ENCODE peak calls at places on chromosomes 2 and 18, in five cellular contexts. I is MCF 10A, N is activated T-cell treated with anti-CD3 and anti-CD28 coated beads for 1 hour, P is LoVo, B is NCI-H1694. Z is an unnamed sample.

GRCh38 chr2:109005686-109006204 is 16.7 kb upstream of the EDAR start:
- DNase-seq in I (no peak), N (no peak), P (no peak), B (peak; percentile 86), Z (no peak)

GRCh38 chr18:53991202-53991601 is 233.3 kb downstream of the MBD2 start:
- DNase-seq in I (peak; percentile 75), N (no peak), P (peak; percentile 41), B (no peak), Z (no peak)

GRCh38 chr2:11370377-11371098 is 26.1 kb upstream of the ROCK2 start:
- DNase-seq in I (peak; percentile 83), N (no peak), P (peak; percentile 88), B (peak; percentile 18), Z (peak; percentile 40)

GRCh38 chr2:37189452-37190153 is 1.1 kb upstream of the SULT6B1 start:
- DNase-seq in I (peak; percentile 95), N (no peak), P (peak; percentile 85), B (no peak), Z (no peak)

GRCh38 chr2:199692489-199692888 is 158.5 kb downstream of the FTCDNL1 start:
- DNase-seq in I (peak; percentile 15), N (no peak), P (no peak), B (no peak), Z (no peak)

GRCh38 chr2:155633887-155634570 is 698.5 kb downstream of the NR4A2 start:
- DNase-seq in I (peak; percentile 15), N (no peak), P (no peak), B (no peak), Z (peak; percentile 18)

GRCh38 chr2:24860631-24861030 is 59.4 kb downstream of the ADCY3 start:
- DNase-seq in I (no peak), N (no peak), P (no peak), B (no peak), Z (no peak)

GRCh38 chr2:37344453-37345361 is at the start of gene QPCT:
- DNase-seq in I (no peak), N (peak; percentile 59), P (no peak), B (no peak), Z (peak; percentile 25)

GRCh38 chr2:10170256-10170655 is 47.7 kb downstream of the RRM2 start:
- DNase-seq in I (peak; percentile 49), N (no peak), P (no peak), B (no peak), Z (no peak)

GRCh38 chr18:58135806-58136331 is 91.8 kb downstream of the NEDD4L start:
- DNase-seq in I (peak; percentile 85), N (peak; percentile 29), P (peak; percentile 68), B (peak; percentile 54), Z (peak; percentile 82)

GRCh38 chr2:55948176-55948921 is 24.8 kb upstream of the EFEMP1 start:
- DNase-seq in I (no peak), N (no peak), P (no peak), B (no peak), Z (no peak)

GRCh38 chr18:44079602-44080001 is 601.1 kb upstream of the SETBP1 start:
- DNase-seq in I (peak; percentile 23), N (no peak), P (no peak), B (no peak), Z (no peak)

GRCh38 chr18:21508302-21508701 is 92.2 kb downstream of the ESCO1 start:
- DNase-seq in I (no peak), N (no peak), P (no peak), B (no peak), Z (no peak)

GRCh38 chr2:239559417-239560261 is 158.8 kb upstream of the HDAC4 start:
- DNase-seq in I (no peak), N (no peak), P (no peak), B (no peak), Z (no peak)

GRCh38 chr2:201366166-201366565 is 9.0 kb upstream of the FLACC1 start:
- DNase-seq in I (no peak), N (no peak), P (no peak), B (no peak), Z (no peak)

GRCh38 chr2:151872468-151872867 is 44.2 kb upstream of the ARL5A start:
- DNase-seq in I (no peak), N (no peak), P (no peak), B (no peak), Z (no peak)

GRCh38 chr2:207746131-207746530 is 23.6 kb downstream of the FZD5 start:
- DNase-seq in I (peak; percentile 74), N (no peak), P (peak; percentile 60), B (peak; percentile 54), Z (peak; percentile 65)

GRCh38 chr2:182914852-182915251 is 48.4 kb upstream of the FRZB start:
- DNase-seq in I (no peak), N (no peak), P (no peak), B (no peak), Z (no peak)

GRCh38 chr18:59359576-59359952 is 499 bp upstream of the LMAN1 start:
- DNase-seq in I (no peak), N (no peak), P (no peak), B (peak; percentile 19), Z (no peak)

GRCh38 chr2:136117391-136117841 is 533 bp downstream of the CXCR4 start:
- DNase-seq in I (peak; percentile 26), N (peak; percentile 51), P (no peak), B (peak; percentile 35), Z (peak; percentile 79)

GRCh38 chr2:5546176-5546575 is 146.0 kb upstream of the SOX11 start:
- DNase-seq in I (peak; percentile 1), N (no peak), P (no peak), B (no peak), Z (no peak)

GRCh38 chr2:160941290-160941846 is 218.9 kb upstream of the TANK start:
- DNase-seq in I (no peak), N (no peak), P (no peak), B (no peak), Z (no peak)

GRCh38 chr2:160305081-160305750 is 105.1 kb upstream of the ITGB6 start:
- DNase-seq in I (peak; percentile 39), N (no peak), P (no peak), B (no peak), Z (no peak)

GRCh38 chr2:75627902-75628504 is 18.6 kb upstream of the MRPL19 start:
- DNase-seq in I (peak; percentile 79), N (peak; percentile 34), P (peak; percentile 74), B (peak; percentile 71), Z (peak; percentile 69)

GRCh38 chr2:88452151-88452851 is at the start of gene FOXI3:
- DNase-seq in I (no peak), N (no peak), P (no peak), B (no peak), Z (no peak)

GRCh38 chr2:120465701-120465988 is 119.7 kb downstream of the INHBB start:
- DNase-seq in I (no peak), N (no peak), P (no peak), B (no peak), Z (no peak)

GRCh38 chr2:1546023-1546591 is 132.8 kb downstream of the TPO start:
- DNase-seq in I (peak; percentile 73), N (peak; percentile 24), P (peak; percentile 44), B (peak; percentile 58), Z (peak; percentile 53)

GRCh38 chr18:48132993-48133674 is 202.7 kb upstream of the SMAD2 start:
- DNase-seq in I (no peak), N (no peak), P (no peak), B (no peak), Z (no peak)

GRCh38 chr18:7940976-7941375 is 373.9 kb downstream of the PTPRM start:
- DNase-seq in I (no peak), N (no peak), P (no peak), B (no peak), Z (no peak)

GRCh38 chr2:5230443-5230842 is 461.7 kb upstream of the SOX11 start:
- DNase-seq in I (no peak), N (no peak), P (no peak), B (no peak), Z (no peak)